ENCODE peak calls at places on chromosomes 13 and 19, in nine cellular contexts. C is kidney, V is upper lobe of right lung, D is neural progenitor cell, L is PC-3, S is stomach, E is GM23338, R is sigmoid colon, Y is astrocyte. X is an unnamed sample.
A peak's percentile ranks its signal among the peaks of the same experiment; 100 is the strongest.

GRCh38 chr13:48585456-48585840 is 52.6 kb upstream of the RCBTB2 start:
- DNase-seq in C (no peak), V (no peak), D (peak; percentile 68), L (peak; percentile 89), S (peak; percentile 58), E (peak; percentile 13), R (no peak), Y (peak; percentile 77), X (peak; percentile 9)

GRCh38 chr13:111005364-111005763 is 90.5 kb upstream of the ANKRD10 start:
- DNase-seq in C (no peak), V (no peak), D (no peak), L (peak; percentile 66), S (no peak), E (no peak), R (no peak), Y (peak; percentile 54), X (peak; percentile 72)

GRCh38 chr13:23986619-23987018 is 89.3 kb upstream of the C1QTNF9B start:
- DNase-seq in C (no peak), V (no peak), D (no peak), L (no peak), S (no peak), E (no peak), R (no peak), Y (peak; percentile 99), X (peak; percentile 94)

GRCh38 chr19:12695997-12696365 is 450 bp downstream of the FBXW9 start:
- DNase-seq in C (no peak), V (no peak), D (no peak), L (no peak), S (no peak), E (no peak), R (no peak), Y (no peak), X (no peak)

GRCh38 chr13:61277088-61277487 is 138.6 kb downstream of the PCDH20 start:
- DNase-seq in C (no peak), V (no peak), D (no peak), L (no peak), S (no peak), E (no peak), R (no peak), Y (no peak), X (no peak)

GRCh38 chr19:15323496-15324235 is 8.7 kb downstream of the BRD4 start:
- DNase-seq in C (peak; percentile 82), V (peak; percentile 66), D (no peak), L (no peak), S (peak; percentile 57), E (no peak), R (peak; percentile 80), Y (no peak), X (no peak)

GRCh38 chr13:74206061-74206561 is 71.9 kb upstream of the KLF12 start:
- DNase-seq in C (no peak), V (no peak), D (peak; percentile 32), L (peak; percentile 3), S (no peak), E (peak; percentile 11), R (no peak), Y (peak; percentile 96), X (peak; percentile 84)

GRCh38 chr19:13056052-13056660 is 46.5 kb downstream of the LYL1 start:
- DNase-seq in C (no peak), V (peak; percentile 93), D (peak; percentile 49), L (peak; percentile 97), S (peak; percentile 52), E (peak; percentile 73), R (peak; percentile 89), Y (peak; percentile 81), X (no peak)

DNA sequence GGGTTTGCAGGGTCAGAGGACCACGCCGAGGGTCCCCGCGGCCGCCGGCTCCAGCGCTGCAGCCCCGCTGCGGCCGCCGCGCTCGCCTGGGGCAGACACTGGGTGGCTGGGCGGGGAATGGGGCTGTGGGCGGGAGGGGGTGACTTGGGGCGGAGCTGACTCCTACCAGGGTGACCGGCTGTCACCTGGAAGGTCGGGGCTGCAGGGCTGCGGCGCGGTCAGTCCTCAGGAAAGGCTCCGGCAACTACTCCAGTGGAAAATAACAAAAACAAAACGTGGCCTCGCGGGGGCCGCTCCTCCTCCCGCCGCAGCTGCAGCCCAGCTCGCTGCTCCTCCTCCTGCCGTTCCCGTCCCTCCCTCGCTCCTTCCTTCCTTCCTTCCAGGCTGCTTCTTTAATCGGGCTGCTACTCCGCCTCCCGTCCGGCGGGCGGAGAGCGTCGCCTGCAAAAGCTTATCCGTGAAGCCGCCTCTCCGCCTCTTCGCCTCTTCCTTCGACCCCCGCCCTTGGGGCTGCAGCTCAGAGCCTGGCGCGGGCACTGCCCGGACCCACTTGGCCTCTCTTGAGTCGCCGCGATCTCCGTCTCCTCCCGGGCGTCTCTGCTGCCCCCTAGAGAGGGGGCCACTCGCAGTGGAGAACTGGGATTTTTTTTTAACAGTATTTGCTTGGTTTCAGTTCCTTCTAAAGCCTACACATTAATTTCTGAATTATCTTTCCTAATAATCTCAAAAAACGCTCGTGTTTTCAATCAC is at the start of gene TBC1D4:
- DNase-seq in C (peak; percentile 96), V (peak; percentile 94), D (peak; percentile 97), L (peak; percentile 81), S (peak; percentile 83), E (peak; percentile 96), R (peak; percentile 89), Y (peak; percentile 82), X (peak; percentile 82)
- H3K27ac ChIP-seq in C (peak within 1 kb of the TSS; percentile 85), V (peak within 1 kb of the TSS; percentile 58), D (peak within 1 kb of the TSS; percentile 40), L (peak within 1 kb of the TSS; percentile 78), S (peak within 1 kb of the TSS; percentile 86), E (peak within 1 kb of the TSS; percentile 8), R (peak within 1 kb of the TSS; percentile 82), Y (peak within 1 kb of the TSS; percentile 58), X (peak within 1 kb of the TSS; percentile 52)

GRCh38 chr19:30479231-30479630 is 107.0 kb downstream of the ZNF536 start:
- DNase-seq in C (no peak), V (no peak), D (no peak), L (no peak), S (no peak), E (no peak), R (no peak), Y (no peak), X (no peak)
- TF ChIP-seq CTCF in C (no peak), V (no peak), D (no peak), L (no peak), S (no peak), E (no peak), R (no peak), Y (no peak), X (no peak)

DNA sequence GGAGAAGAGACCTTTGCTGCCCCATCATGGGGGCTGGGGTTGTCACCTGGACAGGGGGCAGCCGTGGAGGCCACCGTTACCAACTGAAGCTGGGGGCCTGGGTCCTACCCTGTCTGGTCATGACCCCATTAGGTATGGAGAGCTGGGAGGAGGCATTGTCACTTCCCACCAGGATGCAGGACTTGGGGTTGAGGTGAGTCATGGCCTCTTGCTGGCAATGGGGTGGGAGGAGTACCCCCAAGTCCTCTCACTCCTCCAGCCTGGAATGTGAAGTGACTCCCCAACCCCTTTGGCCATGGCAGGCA is 9.0 kb downstream of the EGLN2 start:
- DNase-seq in C (peak; percentile 69), V (no peak), D (no peak), L (no peak), S (no peak), E (no peak), R (no peak), Y (no peak), X (no peak)
- H3K27ac ChIP-seq in C (no peak overlapping the region), V (peak overlapping the region; percentile 92), D (no peak overlapping the region), L (no peak overlapping the region), S (peak overlapping the region; percentile 95), E (no peak overlapping the region), R (peak overlapping the region; percentile 19), Y (no peak overlapping the region), X (no peak overlapping the region)

GRCh38 chr19:49472936-49473335 is 1.1 kb upstream of the FLT3LG start:
- DNase-seq in C (no peak), V (no peak), D (no peak), L (no peak), S (no peak), E (no peak), R (no peak), Y (no peak), X (no peak)

GRCh38 chr19:49473868-49474544 is at the start of gene FLT3LG:
- DNase-seq in C (peak; percentile 91), V (peak; percentile 90), D (peak; percentile 69), L (peak; percentile 77), S (peak; percentile 79), E (peak; percentile 77), R (peak; percentile 92), Y (no peak), X (peak; percentile 39)

GRCh38 chr19:49474545-49474930 is 523 bp downstream of the FLT3LG start:
- DNase-seq in C (no peak), V (no peak), D (no peak), L (no peak), S (no peak), E (no peak), R (no peak), Y (no peak), X (no peak)

GRCh38 chr19:49475191-49475932 is 1.3 kb downstream of the FLT3LG start:
- DNase-seq in C (no peak), V (no peak), D (no peak), L (no peak), S (no peak), E (no peak), R (no peak), Y (no peak), X (no peak)

GRCh38 chr19:49475995-49476880 is 2.2 kb downstream of the FLT3LG start:
- DNase-seq in C (no peak), V (no peak), D (peak; percentile 94), L (no peak), S (no peak), E (peak; percentile 98), R (peak; percentile 74), Y (no peak), X (no peak)
- TF ChIP-seq CTCF in C (peak; percentile 22), V (peak; percentile 23), D (peak; percentile 69), L (peak; percentile 23), S (peak; percentile 23), E (peak; percentile 70), R (no peak), Y (peak; percentile 48), X (peak; percentile 83)